ENCODE peak calls at places on chromosomes 3 and 15, in ten cellular contexts. M is NCI-H2081; L is T-helper 1 cell; Z is posterior cingulate gyrus; J is esophagus squamous epithelium; X is ELR; B is SK-MEL-5; A is stimulated activated CD4-positive, alpha-beta T cell treated with anti-CD3 and anti-CD28 coated beads, Interleukin-4, amount 100 ng/mL, for 4 hours; W is NCI-H1417; D is GM13976. S is an unnamed sample.

GRCh38 chr3:51963951-51964451 is 3.3 kb downstream of the PCBP4 start:
- DNase-seq in X (no peak), J (no peak), W (peak; percentile 77), A (no peak), B (no peak), D (no peak), M (peak; percentile 16), L (no peak), Z (peak; percentile 70), S (peak; percentile 74)

GRCh38 chr3:128584412-128585020 is 66.1 kb downstream of the RPN1 start:
- DNase-seq in B (peak; percentile 87), M (peak; percentile 94), J (no peak), Z (peak; percentile 90), W (peak; percentile 94), L (no peak), D (peak; percentile 53), X (peak; percentile 85), A (peak; percentile 13), S (peak; percentile 81)

GRCh38 chr3:14297784-14298236 is 104.6 kb upstream of the SLC6A6 start:
- DNase-seq in W (peak; percentile 78), Z (peak; percentile 83), B (no peak), J (no peak), D (no peak), A (no peak), L (no peak), X (no peak), M (no peak), S (peak; percentile 22)

GRCh38 chr15:94655249-94655648 is 423.9 kb downstream of the MCTP2 start:
- DNase-seq in J (no peak), L (no peak), M (no peak), A (no peak), W (no peak), D (no peak), B (no peak), X (no peak), Z (no peak), S (no peak)

GRCh38 chr3:49535971-49536874 is 18.1 kb upstream of the BSN start:
- DNase-seq in D (no peak), J (no peak), M (no peak), B (no peak), A (no peak), W (peak; percentile 6), X (no peak), L (no peak), Z (peak; percentile 58), S (no peak)

GRCh38 chr3:13483286-13483685 is 3.2 kb downstream of the HDAC11 start:
- DNase-seq in X (no peak), B (no peak), J (no peak), L (no peak), Z (no peak), M (no peak), D (no peak), W (no peak), A (no peak), S (no peak)

GRCh38 chr3:25033407-25034029 is 394.5 kb upstream of the RARB start:
- DNase-seq in B (peak; percentile 85), Z (no peak), X (peak; percentile 27), M (peak; percentile 52), L (no peak), W (peak; percentile 38), D (peak; percentile 25), A (no peak), J (no peak), S (peak; percentile 64)

GRCh38 chr3:12471228-12471627 is 13.1 kb upstream of the TSEN2 start:
- DNase-seq in X (peak; percentile 11), M (no peak), J (no peak), D (no peak), Z (no peak), W (peak; percentile 6), B (no peak), L (no peak), A (peak; percentile 67), S (no peak)

GRCh38 chr15:77617507-77618285 is 15.0 kb downstream of the LINGO1 start:
- DNase-seq in W (peak; percentile 49), J (no peak), B (peak; percentile 74), X (peak; percentile 19), M (no peak), L (no peak), A (no peak), D (no peak), Z (no peak), S (no peak)

GRCh38 chr3:46701211-46701939 is at the start of gene TMIE:
- DNase-seq in L (peak; percentile 12), A (no peak), Z (peak; percentile 84), D (no peak), J (no peak), X (peak; percentile 17), M (no peak), B (no peak), W (no peak), S (no peak)